ENCODE peak calls at places on chromosomes 2 and 18, in eight cellular contexts. One of them, this sample, is unnamed.
A peak's percentile ranks its signal among the peaks of the same experiment; 100 is the strongest.

GRCh38 chr2:151289972-151290335 is 486 bp upstream of the NMI start:
- DNase-seq in fibroblast of lung: no peak
- DNase-seq in stimulated activated CD4-positive, alpha-beta T cell treated with anti-CD3 and anti-CD28 coated beads, Interleukin-12 subunit alpha, Interleukin-12 subunit beta, amount 100 ng/mL, for 24 hours: no peak
- DNase-seq in left cardiac atrium: no peak
- DNase-seq in NCI-H1105: no peak
- DNase-seq in activated T-cell treated with anti-CD3 and anti-CD28 coated beads, Interleukin-2, amount 50 U/mL, for 4 hours: peak; percentile 6
- DNase-seq in fibroblast of the aortic adventitia: no peak
- DNase-seq in HCEC 1CT: peak; percentile 56
- DNase-seq in this sample: no peak

GRCh38 chr2:28327596-28327962 is 65.1 kb upstream of the FOSL2 start:
- DNase-seq in left cardiac atrium: no peak
- DNase-seq in activated T-cell treated with anti-CD3 and anti-CD28 coated beads, Interleukin-2, amount 50 U/mL, for 4 hours: no peak
- DNase-seq in stimulated activated CD4-positive, alpha-beta T cell treated with anti-CD3 and anti-CD28 coated beads, Interleukin-12 subunit alpha, Interleukin-12 subunit beta, amount 100 ng/mL, for 24 hours: no peak
- DNase-seq in HCEC 1CT: no peak
- DNase-seq in fibroblast of lung: no peak
- DNase-seq in fibroblast of the aortic adventitia: no peak
- DNase-seq in NCI-H1105: no peak
- DNase-seq in this sample: no peak

GRCh38 chr18:48866028-48866733 is 84.6 kb downstream of the SMAD7 start:
- DNase-seq in stimulated activated CD4-positive, alpha-beta T cell treated with anti-CD3 and anti-CD28 coated beads, Interleukin-12 subunit alpha, Interleukin-12 subunit beta, amount 100 ng/mL, for 24 hours: no peak
- DNase-seq in HCEC 1CT: no peak
- DNase-seq in fibroblast of lung: peak; percentile 80
- DNase-seq in fibroblast of the aortic adventitia: peak; percentile 68
- DNase-seq in activated T-cell treated with anti-CD3 and anti-CD28 coated beads, Interleukin-2, amount 50 U/mL, for 4 hours: no peak
- DNase-seq in NCI-H1105: peak; percentile 91
- DNase-seq in left cardiac atrium: peak; percentile 72
- DNase-seq in this sample: no peak

GRCh38 chr2:119921825-119922224 is 91.1 kb upstream of the EPB41L5 start:
- DNase-seq in HCEC 1CT: no peak
- DNase-seq in activated T-cell treated with anti-CD3 and anti-CD28 coated beads, Interleukin-2, amount 50 U/mL, for 4 hours: no peak
- DNase-seq in fibroblast of lung: no peak
- DNase-seq in left cardiac atrium: no peak
- DNase-seq in stimulated activated CD4-positive, alpha-beta T cell treated with anti-CD3 and anti-CD28 coated beads, Interleukin-12 subunit alpha, Interleukin-12 subunit beta, amount 100 ng/mL, for 24 hours: no peak
- DNase-seq in fibroblast of the aortic adventitia: no peak
- DNase-seq in NCI-H1105: no peak
- DNase-seq in this sample: no peak

GRCh38 chr2:218194880-218195279 is 22.1 kb upstream of the ARPC2 start:
- DNase-seq in activated T-cell treated with anti-CD3 and anti-CD28 coated beads, Interleukin-2, amount 50 U/mL, for 4 hours: no peak
- DNase-seq in fibroblast of the aortic adventitia: no peak
- DNase-seq in left cardiac atrium: no peak
- DNase-seq in HCEC 1CT: no peak
- DNase-seq in fibroblast of lung: no peak
- DNase-seq in stimulated activated CD4-positive, alpha-beta T cell treated with anti-CD3 and anti-CD28 coated beads, Interleukin-12 subunit alpha, Interleukin-12 subunit beta, amount 100 ng/mL, for 24 hours: no peak
- DNase-seq in NCI-H1105: no peak
- DNase-seq in this sample: no peak

GRCh38 chr2:156021326-156022040 is 311.0 kb downstream of the NR4A2 start:
- DNase-seq in stimulated activated CD4-positive, alpha-beta T cell treated with anti-CD3 and anti-CD28 coated beads, Interleukin-12 subunit alpha, Interleukin-12 subunit beta, amount 100 ng/mL, for 24 hours: no peak
- DNase-seq in fibroblast of lung: no peak
- DNase-seq in activated T-cell treated with anti-CD3 and anti-CD28 coated beads, Interleukin-2, amount 50 U/mL, for 4 hours: no peak
- DNase-seq in fibroblast of the aortic adventitia: peak; percentile 12
- DNase-seq in left cardiac atrium: no peak
- DNase-seq in HCEC 1CT: no peak
- DNase-seq in NCI-H1105: no peak
- DNase-seq in this sample: no peak

GRCh38 chr2:148594216-148594615 is 50.3 kb upstream of the EPC2 start:
- DNase-seq in activated T-cell treated with anti-CD3 and anti-CD28 coated beads, Interleukin-2, amount 50 U/mL, for 4 hours: no peak
- DNase-seq in HCEC 1CT: no peak
- DNase-seq in stimulated activated CD4-positive, alpha-beta T cell treated with anti-CD3 and anti-CD28 coated beads, Interleukin-12 subunit alpha, Interleukin-12 subunit beta, amount 100 ng/mL, for 24 hours: no peak
- DNase-seq in fibroblast of lung: no peak
- DNase-seq in NCI-H1105: peak; percentile 74
- DNase-seq in left cardiac atrium: no peak
- DNase-seq in fibroblast of the aortic adventitia: no peak
- DNase-seq in this sample: no peak

GRCh38 chr2:227627769-227628168 is 10.5 kb downstream of the SCYGR4 start:
- DNase-seq in activated T-cell treated with anti-CD3 and anti-CD28 coated beads, Interleukin-2, amount 50 U/mL, for 4 hours: no peak
- DNase-seq in fibroblast of lung: no peak
- DNase-seq in HCEC 1CT: no peak
- DNase-seq in left cardiac atrium: no peak
- DNase-seq in fibroblast of the aortic adventitia: no peak
- DNase-seq in NCI-H1105: no peak
- DNase-seq in stimulated activated CD4-positive, alpha-beta T cell treated with anti-CD3 and anti-CD28 coated beads, Interleukin-12 subunit alpha, Interleukin-12 subunit beta, amount 100 ng/mL, for 24 hours: no peak
- DNase-seq in this sample: no peak

GRCh38 chr2:46847726-46848421 is 67.7 kb downstream of the MCFD2 start:
- DNase-seq in HCEC 1CT: peak; percentile 87
- DNase-seq in NCI-H1105: no peak
- DNase-seq in fibroblast of the aortic adventitia: peak; percentile 97
- DNase-seq in activated T-cell treated with anti-CD3 and anti-CD28 coated beads, Interleukin-2, amount 50 U/mL, for 4 hours: no peak
- DNase-seq in left cardiac atrium: no peak
- DNase-seq in stimulated activated CD4-positive, alpha-beta T cell treated with anti-CD3 and anti-CD28 coated beads, Interleukin-12 subunit alpha, Interleukin-12 subunit beta, amount 100 ng/mL, for 24 hours: no peak
- DNase-seq in fibroblast of lung: peak; percentile 83
- DNase-seq in this sample: no peak

GRCh38 chr2:183123959-183124221 is 353 bp upstream of the NUP35 start:
- DNase-seq in stimulated activated CD4-positive, alpha-beta T cell treated with anti-CD3 and anti-CD28 coated beads, Interleukin-12 subunit alpha, Interleukin-12 subunit beta, amount 100 ng/mL, for 24 hours: no peak
- DNase-seq in fibroblast of lung: no peak
- DNase-seq in left cardiac atrium: no peak
- DNase-seq in activated T-cell treated with anti-CD3 and anti-CD28 coated beads, Interleukin-2, amount 50 U/mL, for 4 hours: no peak
- DNase-seq in HCEC 1CT: no peak
- DNase-seq in NCI-H1105: no peak
- DNase-seq in fibroblast of the aortic adventitia: no peak
- DNase-seq in this sample: no peak

GRCh38 chr2:231961349-231962166 is at the start of gene DIS3L2:
- DNase-seq in activated T-cell treated with anti-CD3 and anti-CD28 coated beads, Interleukin-2, amount 50 U/mL, for 4 hours: peak; percentile 68
- DNase-seq in HCEC 1CT: peak; percentile 85
- DNase-seq in fibroblast of lung: peak; percentile 84
- DNase-seq in left cardiac atrium: peak; percentile 89
- DNase-seq in stimulated activated CD4-positive, alpha-beta T cell treated with anti-CD3 and anti-CD28 coated beads, Interleukin-12 subunit alpha, Interleukin-12 subunit beta, amount 100 ng/mL, for 24 hours: peak; percentile 60
- DNase-seq in fibroblast of the aortic adventitia: peak; percentile 76
- DNase-seq in NCI-H1105: peak; percentile 64
- DNase-seq in this sample: peak; percentile 75

GRCh38 chr2:143513081-143513480 is 383.9 kb downstream of the ARHGAP15 start:
- DNase-seq in NCI-H1105: no peak
- DNase-seq in fibroblast of lung: peak; percentile 56
- DNase-seq in activated T-cell treated with anti-CD3 and anti-CD28 coated beads, Interleukin-2, amount 50 U/mL, for 4 hours: no peak
- DNase-seq in HCEC 1CT: peak; percentile 70
- DNase-seq in left cardiac atrium: peak; percentile 31
- DNase-seq in fibroblast of the aortic adventitia: peak; percentile 74
- DNase-seq in stimulated activated CD4-positive, alpha-beta T cell treated with anti-CD3 and anti-CD28 coated beads, Interleukin-12 subunit alpha, Interleukin-12 subunit beta, amount 100 ng/mL, for 24 hours: no peak
- DNase-seq in this sample: peak; percentile 43

GRCh38 chr2:140658766-140659165 is 1472.0 kb downstream of the LRP1B start:
- DNase-seq in left cardiac atrium: no peak
- DNase-seq in NCI-H1105: no peak
- DNase-seq in fibroblast of lung: peak; percentile 6
- DNase-seq in HCEC 1CT: no peak
- DNase-seq in fibroblast of the aortic adventitia: no peak
- DNase-seq in stimulated activated CD4-positive, alpha-beta T cell treated with anti-CD3 and anti-CD28 coated beads, Interleukin-12 subunit alpha, Interleukin-12 subunit beta, amount 100 ng/mL, for 24 hours: no peak
- DNase-seq in activated T-cell treated with anti-CD3 and anti-CD28 coated beads, Interleukin-2, amount 50 U/mL, for 4 hours: no peak
- DNase-seq in this sample: no peak

GRCh38 chr18:34322365-34323289 is 97.9 kb upstream of the NOL4 start:
- DNase-seq in stimulated activated CD4-positive, alpha-beta T cell treated with anti-CD3 and anti-CD28 coated beads, Interleukin-12 subunit alpha, Interleukin-12 subunit beta, amount 100 ng/mL, for 24 hours: no peak
- DNase-seq in HCEC 1CT: no peak
- DNase-seq in NCI-H1105: no peak
- DNase-seq in activated T-cell treated with anti-CD3 and anti-CD28 coated beads, Interleukin-2, amount 50 U/mL, for 4 hours: no peak
- DNase-seq in fibroblast of lung: peak; percentile 66
- DNase-seq in fibroblast of the aortic adventitia: peak; percentile 52
- DNase-seq in left cardiac atrium: peak; percentile 36
- DNase-seq in this sample: peak; percentile 66

GRCh38 chr18:4762399-4762798 is 307.3 kb upstream of the DLGAP1 start:
- DNase-seq in activated T-cell treated with anti-CD3 and anti-CD28 coated beads, Interleukin-2, amount 50 U/mL, for 4 hours: no peak
- DNase-seq in fibroblast of lung: no peak
- DNase-seq in left cardiac atrium: no peak
- DNase-seq in NCI-H1105: no peak
- DNase-seq in stimulated activated CD4-positive, alpha-beta T cell treated with anti-CD3 and anti-CD28 coated beads, Interleukin-12 subunit alpha, Interleukin-12 subunit beta, amount 100 ng/mL, for 24 hours: no peak
- DNase-seq in HCEC 1CT: no peak
- DNase-seq in fibroblast of the aortic adventitia: no peak
- DNase-seq in this sample: no peak

GRCh38 chr2:226898925-226899324 is 63.1 kb downstream of the RHBDD1 start:
- DNase-seq in NCI-H1105: no peak
- DNase-seq in fibroblast of the aortic adventitia: no peak
- DNase-seq in HCEC 1CT: no peak
- DNase-seq in left cardiac atrium: no peak
- DNase-seq in fibroblast of lung: no peak
- DNase-seq in stimulated activated CD4-positive, alpha-beta T cell treated with anti-CD3 and anti-CD28 coated beads, Interleukin-12 subunit alpha, Interleukin-12 subunit beta, amount 100 ng/mL, for 24 hours: no peak
- DNase-seq in activated T-cell treated with anti-CD3 and anti-CD28 coated beads, Interleukin-2, amount 50 U/mL, for 4 hours: no peak
- DNase-seq in this sample: no peak

GRCh38 chr2:168545439-168546082 is 89.5 kb downstream of the CERS6 start:
- DNase-seq in fibroblast of the aortic adventitia: peak; percentile 62
- DNase-seq in left cardiac atrium: no peak
- DNase-seq in fibroblast of lung: peak; percentile 97
- DNase-seq in activated T-cell treated with anti-CD3 and anti-CD28 coated beads, Interleukin-2, amount 50 U/mL, for 4 hours: no peak
- DNase-seq in NCI-H1105: no peak
- DNase-seq in stimulated activated CD4-positive, alpha-beta T cell treated with anti-CD3 and anti-CD28 coated beads, Interleukin-12 subunit alpha, Interleukin-12 subunit beta, amount 100 ng/mL, for 24 hours: no peak
- DNase-seq in HCEC 1CT: peak; percentile 90
- DNase-seq in this sample: no peak

GRCh38 chr2:128638311-128638710 is 319.6 kb upstream of the HS6ST1 start:
- DNase-seq in fibroblast of lung: no peak
- DNase-seq in NCI-H1105: no peak
- DNase-seq in HCEC 1CT: no peak
- DNase-seq in activated T-cell treated with anti-CD3 and anti-CD28 coated beads, Interleukin-2, amount 50 U/mL, for 4 hours: no peak
- DNase-seq in fibroblast of the aortic adventitia: no peak
- DNase-seq in stimulated activated CD4-positive, alpha-beta T cell treated with anti-CD3 and anti-CD28 coated beads, Interleukin-12 subunit alpha, Interleukin-12 subunit beta, amount 100 ng/mL, for 24 hours: no peak
- DNase-seq in left cardiac atrium: no peak
- DNase-seq in this sample: no peak

GRCh38 chr2:171436307-171436706 is 2.3 kb downstream of the DCAF17 start:
- DNase-seq in fibroblast of lung: peak; percentile 92
- DNase-seq in left cardiac atrium: no peak
- DNase-seq in NCI-H1105: no peak
- DNase-seq in HCEC 1CT: peak; percentile 91
- DNase-seq in activated T-cell treated with anti-CD3 and anti-CD28 coated beads, Interleukin-2, amount 50 U/mL, for 4 hours: no peak
- DNase-seq in fibroblast of the aortic adventitia: peak; percentile 77
- DNase-seq in stimulated activated CD4-positive, alpha-beta T cell treated with anti-CD3 and anti-CD28 coated beads, Interleukin-12 subunit alpha, Interleukin-12 subunit beta, amount 100 ng/mL, for 24 hours: no peak
- DNase-seq in this sample: no peak

GRCh38 chr2:10884530-10885478 is 26.9 kb upstream of the KCNF1 start:
- DNase-seq in stimulated activated CD4-positive, alpha-beta T cell treated with anti-CD3 and anti-CD28 coated beads, Interleukin-12 subunit alpha, Interleukin-12 subunit beta, amount 100 ng/mL, for 24 hours: no peak
- DNase-seq in activated T-cell treated with anti-CD3 and anti-CD28 coated beads, Interleukin-2, amount 50 U/mL, for 4 hours: no peak
- DNase-seq in HCEC 1CT: no peak
- DNase-seq in fibroblast of lung: no peak
- DNase-seq in left cardiac atrium: no peak
- DNase-seq in NCI-H1105: no peak
- DNase-seq in fibroblast of the aortic adventitia: no peak
- DNase-seq in this sample: no peak

GRCh38 chr2:139925903-139926302 is 1145.7 kb upstream of the NXPH2 start:
- DNase-seq in NCI-H1105: no peak
- DNase-seq in activated T-cell treated with anti-CD3 and anti-CD28 coated beads, Interleukin-2, amount 50 U/mL, for 4 hours: no peak
- DNase-seq in left cardiac atrium: no peak
- DNase-seq in fibroblast of lung: no peak
- DNase-seq in stimulated activated CD4-positive, alpha-beta T cell treated with anti-CD3 and anti-CD28 coated beads, Interleukin-12 subunit alpha, Interleukin-12 subunit beta, amount 100 ng/mL, for 24 hours: no peak
- DNase-seq in HCEC 1CT: no peak
- DNase-seq in fibroblast of the aortic adventitia: no peak
- DNase-seq in this sample: no peak

GRCh38 chr2:176729706-176730569 is 460.7 kb downstream of the MTX2 start:
- DNase-seq in stimulated activated CD4-positive, alpha-beta T cell treated with anti-CD3 and anti-CD28 coated beads, Interleukin-12 subunit alpha, Interleukin-12 subunit beta, amount 100 ng/mL, for 24 hours: no peak
- DNase-seq in left cardiac atrium: peak; percentile 41
- DNase-seq in activated T-cell treated with anti-CD3 and anti-CD28 coated beads, Interleukin-2, amount 50 U/mL, for 4 hours: no peak
- DNase-seq in fibroblast of lung: peak; percentile 50
- DNase-seq in fibroblast of the aortic adventitia: peak; percentile 41
- DNase-seq in NCI-H1105: peak; percentile 35
- DNase-seq in HCEC 1CT: no peak
- DNase-seq in this sample: no peak

GRCh38 chr18:41875094-41875780 is 79.8 kb upstream of the PIK3C3 start:
- DNase-seq in stimulated activated CD4-positive, alpha-beta T cell treated with anti-CD3 and anti-CD28 coated beads, Interleukin-12 subunit alpha, Interleukin-12 subunit beta, amount 100 ng/mL, for 24 hours: no peak
- DNase-seq in activated T-cell treated with anti-CD3 and anti-CD28 coated beads, Interleukin-2, amount 50 U/mL, for 4 hours: no peak
- DNase-seq in fibroblast of the aortic adventitia: peak; percentile 35
- DNase-seq in HCEC 1CT: peak; percentile 86
- DNase-seq in fibroblast of lung: peak; percentile 66
- DNase-seq in left cardiac atrium: no peak
- DNase-seq in NCI-H1105: no peak
- DNase-seq in this sample: no peak

GRCh38 chr2:158443613-158444012 is 12.9 kb downstream of the CCDC148 start:
- DNase-seq in stimulated activated CD4-positive, alpha-beta T cell treated with anti-CD3 and anti-CD28 coated beads, Interleukin-12 subunit alpha, Interleukin-12 subunit beta, amount 100 ng/mL, for 24 hours: no peak
- DNase-seq in fibroblast of the aortic adventitia: no peak
- DNase-seq in HCEC 1CT: no peak
- DNase-seq in NCI-H1105: no peak
- DNase-seq in activated T-cell treated with anti-CD3 and anti-CD28 coated beads, Interleukin-2, amount 50 U/mL, for 4 hours: no peak
- DNase-seq in fibroblast of lung: no peak
- DNase-seq in left cardiac atrium: no peak
- DNase-seq in this sample: no peak

GRCh38 chr2:114025030-114025429 is 135.1 kb downstream of the ACTR3 start:
- DNase-seq in fibroblast of lung: no peak
- DNase-seq in left cardiac atrium: no peak
- DNase-seq in fibroblast of the aortic adventitia: no peak
- DNase-seq in activated T-cell treated with anti-CD3 and anti-CD28 coated beads, Interleukin-2, amount 50 U/mL, for 4 hours: no peak
- DNase-seq in stimulated activated CD4-positive, alpha-beta T cell treated with anti-CD3 and anti-CD28 coated beads, Interleukin-12 subunit alpha, Interleukin-12 subunit beta, amount 100 ng/mL, for 24 hours: no peak
- DNase-seq in NCI-H1105: no peak
- DNase-seq in HCEC 1CT: no peak
- DNase-seq in this sample: no peak

GRCh38 chr18:13464432-13465125 is 246.0 kb downstream of the LDLRAD4 start:
- DNase-seq in fibroblast of the aortic adventitia: no peak
- DNase-seq in activated T-cell treated with anti-CD3 and anti-CD28 coated beads, Interleukin-2, amount 50 U/mL, for 4 hours: peak; percentile 42
- DNase-seq in fibroblast of lung: peak; percentile 47
- DNase-seq in NCI-H1105: no peak
- DNase-seq in left cardiac atrium: peak; percentile 80
- DNase-seq in stimulated activated CD4-positive, alpha-beta T cell treated with anti-CD3 and anti-CD28 coated beads, Interleukin-12 subunit alpha, Interleukin-12 subunit beta, amount 100 ng/mL, for 24 hours: peak; percentile 48
- DNase-seq in HCEC 1CT: no peak
- DNase-seq in this sample: no peak

This sample was measured in WTC11.